ENCODE peak calls at places on chromosomes 12 and 14, in five cellular contexts. V is cardiac muscle cell, Y is PC-3, Z is fibroblast of the aortic adventitia, S is Panc1. A is an unnamed sample.

GRCh38 chr14:21699551-21699950 is 25.9 kb upstream of the OR4E1 start:
- DNase-seq in V (no peak), Y (no peak), Z (no peak), S (no peak), A (no peak)

GRCh38 chr12:20421338-20421890 is 53.1 kb downstream of the PDE3A start:
- DNase-seq in V (no peak), Y (no peak), Z (no peak), S (no peak), A (no peak)

GRCh38 chr12:61452076-61452475 is 808.1 kb upstream of the USP15 start:
- DNase-seq in V (no peak), Y (peak), Z (no peak), S (no peak), A (no peak)

GRCh38 chr12:113766880-113767878 is 198.9 kb downstream of the RBM19 start:
- DNase-seq in V (peak), Y (peak), Z (peak), S (no peak), A (no peak)

GRCh38 chr12:102326987-102327386 is 129.4 kb upstream of the PMCH start:
- DNase-seq in V (no peak), Y (no peak), Z (no peak), S (no peak), A (no peak)

GRCh38 chr12:3837049-3837448 is 36.1 kb downstream of the PARP11 start:
- DNase-seq in V (no peak), Y (no peak), Z (no peak), S (no peak), A (no peak)

GRCh38 chr14:81402123-81402495 is 2.0 kb upstream of the STON2 start:
- DNase-seq in V (peak), Y (peak), Z (peak), S (no peak), A (no peak)

GRCh38 chr14:77554816-77555599 is 56.4 kb upstream of the ISM2 start:
- DNase-seq in V (no peak), Y (no peak), Z (no peak), S (no peak), A (no peak)

GRCh38 chr12:82527165-82527780 is 159.4 kb upstream of the TMTC2 start:
- DNase-seq in V (peak), Y (peak), Z (peak), S (peak), A (no peak)

DNA sequence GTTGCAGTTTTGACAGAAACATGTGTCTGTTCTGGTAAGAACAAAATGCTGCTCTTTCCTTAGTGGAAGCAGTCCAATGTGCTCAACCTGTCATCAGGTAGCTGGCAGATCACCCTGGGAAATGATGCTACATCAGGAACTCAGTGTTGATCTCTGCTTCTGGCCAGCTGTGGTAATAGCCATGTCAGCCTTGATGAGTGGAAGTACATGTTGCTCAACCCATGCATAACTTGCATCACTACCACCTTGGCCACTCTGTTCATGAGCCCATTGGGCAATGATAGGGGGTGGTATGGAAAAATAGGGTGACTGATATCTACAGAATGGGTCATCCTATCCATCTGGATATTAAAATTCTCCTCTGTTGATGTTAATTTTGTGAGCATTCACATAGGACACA is 411.0 kb downstream of the C12orf50 start:
- DNase-seq in V (peak), Y (no peak), Z (peak), S (no peak), A (no peak)
- H3K4me3 ChIP-seq in V (no peak), Y (no peak), Z (no peak), S (no peak), A (no peak)

GRCh38 chr12:130288201-130288600 is 49.5 kb upstream of the PIWIL1 start:
- DNase-seq in V (no peak), Y (no peak), Z (no peak), S (no peak), A (no peak)

GRCh38 chr12:130290114-130290513 is 47.6 kb upstream of the PIWIL1 start:
- DNase-seq in V (no peak), Y (no peak), Z (no peak), S (no peak), A (no peak)

GRCh38 chr12:130286741-130287140 is 50.9 kb upstream of the PIWIL1 start:
- DNase-seq in V (no peak), Y (no peak), Z (no peak), S (no peak), A (no peak)

GRCh38 chr12:130281157-130281799 is 56.4 kb upstream of the PIWIL1 start:
- DNase-seq in V (no peak), Y (no peak), Z (no peak), S (no peak), A (no peak)

DNA sequence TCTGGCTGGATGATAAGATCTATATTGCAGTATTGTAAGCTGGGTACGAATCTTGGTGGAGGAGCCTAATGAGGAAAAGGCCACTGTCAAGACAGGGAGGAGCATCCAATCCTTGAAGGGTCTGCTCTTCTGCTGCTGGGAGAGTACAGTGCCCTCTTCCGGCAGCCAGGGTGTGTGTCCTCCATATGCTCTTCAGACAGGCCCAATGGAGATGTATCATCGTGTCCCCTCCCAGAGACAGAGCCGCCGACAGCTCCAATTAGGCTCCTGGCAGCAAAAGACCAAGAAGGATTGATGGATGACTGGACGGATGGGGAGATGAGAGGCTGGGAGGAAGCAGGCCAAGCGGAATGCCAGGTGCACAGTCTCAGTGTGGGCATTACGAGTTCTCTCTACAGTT is 51.6 kb upstream of the PIWIL1 start:
- DNase-seq in V (no peak), Y (no peak), Z (no peak), S (no peak), A (no peak)
- TF ChIP-seq CTCF in V (no peak), Y (no peak), Z (no peak), S (peak), A (no peak)

DNA sequence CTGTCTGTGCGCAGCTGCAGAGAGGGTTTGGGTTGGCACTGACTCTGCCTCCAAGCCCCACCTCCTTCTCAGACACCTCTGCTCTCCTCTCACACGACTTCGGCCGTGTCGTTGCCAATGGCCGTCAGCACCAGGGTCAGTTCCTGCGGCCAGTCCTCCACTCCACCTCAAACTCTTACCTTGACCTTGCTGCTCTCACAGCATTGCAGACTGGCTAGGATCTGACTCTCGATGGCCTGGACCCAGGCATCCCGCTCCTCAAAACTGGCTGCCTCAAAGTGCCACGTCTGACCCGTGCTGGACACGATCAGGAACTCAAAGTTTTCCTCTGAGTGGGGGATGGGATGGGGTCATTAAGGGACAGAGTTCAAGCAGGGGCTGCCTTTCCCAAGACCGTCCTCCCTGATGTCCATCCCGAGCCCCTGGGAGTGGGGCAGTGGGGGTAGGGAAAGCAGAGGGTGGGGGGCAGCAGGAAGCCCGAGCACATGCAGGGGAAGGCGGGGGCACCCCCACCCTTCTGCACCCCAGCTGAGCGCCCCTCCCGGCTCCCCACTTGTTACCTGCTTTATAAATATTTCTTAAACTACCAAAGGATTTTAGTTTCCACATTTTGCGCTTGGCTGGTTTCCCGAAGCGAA is 10.7 kb downstream of the AGAP2 start:
- DNase-seq in V (no peak), Y (no peak), Z (no peak), S (no peak), A (peak)
- H3K4me3 ChIP-seq in V (no peak), Y (no peak), Z (no peak), S (no peak), A (no peak)

GRCh38 chr12:108321688-108322087 is 17.4 kb downstream of the CMKLR1 start:
- DNase-seq in V (no peak), Y (no peak), Z (no peak), S (no peak), A (no peak)

GRCh38 chr12:108318472-108319275 is 20.4 kb downstream of the CMKLR1 start:
- DNase-seq in V (no peak), Y (no peak), Z (no peak), S (no peak), A (no peak)

GRCh38 chr12:108319277-108320234 is 19.6 kb downstream of the CMKLR1 start:
- DNase-seq in V (no peak), Y (no peak), Z (no peak), S (no peak), A (no peak)

GRCh38 chr12:108322998-108323397 is 16.1 kb downstream of the CMKLR1 start:
- DNase-seq in V (no peak), Y (no peak), Z (no peak), S (no peak), A (no peak)

GRCh38 chr12:108320503-108321293 is 18.4 kb downstream of the CMKLR1 start:
- DNase-seq in V (no peak), Y (no peak), Z (no peak), S (no peak), A (no peak)
- TF ChIP-seq CTCF in V (no peak), Y (no peak), Z (no peak), S (no peak), A (no peak)

A was measured in heart left ventricle.